ENCODE peak calls at places on chromosomes 4 and X, in four cellular contexts. N is neuronal stem cell, U is IMR-90, K is trophoblast cell. E is an unnamed sample.

GRCh38 chr4:55251896-55252295 is 94.1 kb upstream of the SRD5A3 start:
- DNase-seq in N (no peak), U (no peak), K (no peak), E (no peak)

GRCh38 chr4:54902261-54902660 is 223.1 kb downstream of the KDR start:
- DNase-seq in N (no peak), U (peak), K (peak), E (no peak)

GRCh38 chr4:123606946-123607542 is 210.4 kb downstream of the SPRY1 start:
- DNase-seq in N (no peak), U (no peak), K (no peak), E (no peak)

GRCh38 chr4:152723236-152723635 is 43.4 kb upstream of the TMEM154 start:
- DNase-seq in N (no peak), U (no peak), K (no peak), E (no peak)

GRCh38 chrX:42495139-42495538 is 282.8 kb downstream of the PPP1R2C start:
- DNase-seq in N (no peak), U (no peak), K (no peak), E (no peak)

GRCh38 chr4:2938906-2939305 is 24.3 kb downstream of the NOP14 start:
- DNase-seq in N (no peak), U (no peak), K (no peak), E (no peak)

GRCh38 chr4:138897818-138898226 is 117.8 kb upstream of the NOCT start:
- DNase-seq in N (no peak), U (peak), K (peak), E (no peak)

GRCh38 chr4:74754218-74754617 is 40.1 kb downstream of the BTC start:
- DNase-seq in N (no peak), U (no peak), K (no peak), E (no peak)

GRCh38 chrX:10235851-10236250 is 79.1 kb downstream of the CLCN4 start:
- DNase-seq in N (no peak), U (peak), K (no peak), E (no peak)

GRCh38 chr4:186781032-186781917 is 57.6 kb upstream of the FAT1 start:
- DNase-seq in N (no peak), U (peak), K (no peak), E (no peak)

GRCh38 chrX:18984381-18985185 is 669 bp upstream of the PHKA2 start:
- DNase-seq in N (peak), U (peak), K (peak), E (no peak)
- H3K4me3 ChIP-seq in N (peak), U (peak), K (peak), E (peak)

GRCh38 chr4:4752576-4753401 is 106.7 kb upstream of the MSX1 start:
- DNase-seq in N (no peak), U (no peak), K (no peak), E (no peak)
- H3K9ac ChIP-seq in N (no peak), U (no peak), K (no peak), E (no peak)

GRCh38 chr4:781493-782216 is 44.3 kb downstream of the CPLX1 start:
- DNase-seq in N (peak), U (peak), K (peak), E (peak)
- H2BK120ac ChIP-seq in N (peak), U (no peak), K (peak), E (no peak)

GRCh38 chr4:110612631-110613269 is 10.1 kb downstream of the PITX2 start:
- DNase-seq in N (peak), U (no peak), K (no peak), E (no peak)
- H3K4me3 ChIP-seq in N (no peak), U (no peak), K (no peak), E (no peak)

DNA sequence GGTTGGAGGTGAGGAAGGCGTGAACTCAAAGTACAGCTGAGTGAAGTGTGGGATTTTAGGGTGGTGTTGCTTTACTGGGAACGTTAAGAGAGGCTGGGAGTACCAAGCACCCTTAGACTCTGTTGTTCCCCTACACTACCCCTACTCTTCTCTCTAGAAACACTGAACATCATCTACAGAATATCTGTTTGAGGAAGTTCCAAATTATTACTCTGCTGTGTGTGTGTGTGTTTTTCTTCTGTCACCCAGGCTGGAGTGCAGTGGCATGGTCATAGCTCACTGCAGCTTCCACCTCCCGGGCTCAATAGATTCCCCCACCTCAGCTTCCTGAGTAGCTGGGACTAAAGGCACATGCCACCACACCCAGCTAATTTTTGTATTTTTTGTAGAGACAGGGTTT is 76.7 kb upstream of the AP1S2 start:
- DNase-seq in N (no peak), U (no peak), K (no peak), E (no peak)
- H3K9ac ChIP-seq in N (no peak), U (no peak), K (no peak), E (no peak)

GRCh38 chr4:155973639-155974475 is 20.2 kb upstream of the CTSO start:
- DNase-seq in N (no peak), U (peak), K (no peak), E (no peak)
- H2BK120ac ChIP-seq in N (no peak), U (no peak), K (peak), E (no peak)

GRCh38 chr4:7779194-7779768 is 160.4 kb downstream of the AFAP1 start:
- DNase-seq in N (no peak), U (peak), K (no peak), E (no peak)
- H3K4me3 ChIP-seq in N (no peak), U (peak), K (no peak), E (no peak)

DNA sequence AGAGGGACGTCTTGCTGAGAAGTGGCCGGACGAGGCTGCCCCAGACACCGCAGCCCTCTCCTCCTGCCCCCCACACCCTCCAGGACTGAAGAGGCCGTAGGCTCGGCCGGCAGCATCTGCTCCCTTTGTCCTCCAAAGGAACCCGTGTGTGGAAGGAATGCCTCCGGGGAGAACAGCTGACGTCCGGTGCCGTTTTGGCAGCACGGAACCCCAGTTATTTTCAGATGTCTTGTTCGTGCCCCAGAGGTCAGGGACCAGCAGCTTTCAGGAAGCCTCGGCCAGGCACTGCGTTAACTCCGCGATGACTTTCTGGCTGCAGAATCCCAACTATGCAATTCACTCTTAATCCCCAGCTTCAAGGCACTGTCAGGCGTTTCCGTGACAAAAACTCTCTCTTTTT is 10.9 kb upstream of the PPP2R3B start:
- DNase-seq in N (peak), U (peak), K (peak), E (peak)
- H3K9ac ChIP-seq in N (no peak), U (no peak), K (no peak), E (no peak)

GRCh38 chrX:101677028-101677427 is 17.4 kb upstream of the ARMCX2 start:
- DNase-seq in N (no peak), U (no peak), K (no peak), E (no peak)
- H2BK120ac ChIP-seq in N (no peak), U (no peak), K (no peak), E (no peak)

DNA sequence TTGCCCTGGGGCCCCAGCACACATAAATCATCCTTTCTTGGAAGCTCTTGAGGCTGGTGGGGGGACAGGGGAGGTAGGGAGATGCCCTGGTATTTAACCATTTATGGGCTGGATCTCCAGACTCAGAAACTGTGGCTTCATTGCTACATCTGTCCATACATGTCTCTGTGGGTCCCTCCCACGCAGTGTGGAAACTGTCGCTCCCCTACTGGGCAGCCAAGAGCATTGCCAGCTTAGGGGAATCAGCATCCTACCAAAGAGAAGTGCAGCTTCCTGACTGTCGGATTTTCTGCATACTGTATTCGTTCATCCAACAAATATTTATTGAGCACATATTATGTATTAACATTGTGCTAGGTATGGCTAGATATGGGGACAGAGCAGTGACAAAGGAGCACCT is 3.7 kb downstream of the GRIPAP1 start:
- DNase-seq in N (no peak), U (no peak), K (no peak), E (no peak)
- H3K4me3 ChIP-seq in N (no peak), U (no peak), K (no peak), E (no peak)

E was measured in H1.